ENCODE peak calls at places on chromosomes 5 and 9, in nine cellular contexts. Y is astrocyte of the cerebellum; F is PC-3; Q is CD8-positive, alpha-beta T cell; V is mammary epithelial cell; N is psoas muscle; P is neural crest cell; H is fibroblast of lung; A is B cell. G is an unnamed sample.

GRCh38 chr5:126641387-126641786 is 40.6 kb downstream of the PHAX start:
- DNase-seq in Y (no peak), F (no peak), Q (no peak), V (no peak), N (no peak), P (no peak), H (no peak), A (no peak), G (no peak)

GRCh38 chr9:130461218-130461630 is 16.5 kb downstream of the ASS1 start:
- DNase-seq in Y (no peak), F (peak), Q (peak), V (peak), N (peak), P (peak), H (peak), A (peak), G (peak)

GRCh38 chr5:169044982-169045381 is 256.0 kb downstream of the SLIT3 start:
- DNase-seq in Y (no peak), F (no peak), Q (no peak), V (no peak), N (no peak), P (no peak), H (no peak), A (no peak), G (no peak)

GRCh38 chr5:112848116-112848811 is 12.8 kb upstream of the SRP19 start:
- DNase-seq in Y (peak), F (peak), Q (no peak), V (peak), N (no peak), P (no peak), H (peak), A (peak), G (no peak)

GRCh38 chr5:21685536-21685935 is 1167.6 kb downstream of the CDH12 start:
- DNase-seq in Y (peak), F (peak), Q (no peak), V (peak), N (no peak), P (no peak), H (peak), A (no peak), G (no peak)

GRCh38 chr5:149240354-149240998 is 31.2 kb upstream of the AFAP1L1 start:
- DNase-seq in Y (no peak), F (no peak), Q (peak), V (no peak), N (no peak), P (no peak), H (no peak), A (no peak), G (no peak)

GRCh38 chr5:65981548-65981947 is 55.2 kb downstream of the ERBIN start:
- DNase-seq in Y (no peak), F (no peak), Q (no peak), V (no peak), N (no peak), P (no peak), H (no peak), A (no peak), G (no peak)

GRCh38 chr5:178449163-178450060 is 140.8 kb downstream of the COL23A1 start:
- DNase-seq in Y (no peak), F (no peak), Q (no peak), V (no peak), N (no peak), P (no peak), H (no peak), A (no peak), G (no peak)

GRCh38 chr9:84070590-84070989 is 90.0 kb downstream of the RMI1 start:
- DNase-seq in Y (no peak), F (no peak), Q (no peak), V (no peak), N (no peak), P (no peak), H (no peak), A (no peak), G (no peak)

GRCh38 chr5:143401846-143402463 is 1.5 kb downstream of the NR3C1 start:
- DNase-seq in Y (no peak), F (peak), Q (no peak), V (peak), N (no peak), P (no peak), H (peak), A (no peak), G (no peak)

GRCh38 chr9:12329623-12329985 is 363.6 kb upstream of the TYRP1 start:
- DNase-seq in Y (no peak), F (no peak), Q (no peak), V (no peak), N (no peak), P (no peak), H (no peak), A (no peak), G (no peak)

GRCh38 chr5:57066921-57067914 is 106.6 kb upstream of the GPBP1 start:
- DNase-seq in Y (no peak), F (no peak), Q (no peak), V (peak), N (no peak), P (no peak), H (peak), A (no peak), G (no peak)

GRCh38 chr5:73170522-73170921 is 2.5 kb upstream of the TMEM174 start:
- DNase-seq in Y (no peak), F (peak), Q (no peak), V (no peak), N (no peak), P (no peak), H (peak), A (no peak), G (no peak)
- TF ChIP-seq CTCF in Y (peak), F (peak), Q (no peak), V (peak), N (peak), P (peak), H (peak), A (no peak), G (no peak)

GRCh38 chr9:133276923-133277322 is 1.9 kb upstream of the ABO start:
- DNase-seq in Y (no peak), F (no peak), Q (no peak), V (no peak), N (no peak), P (no peak), H (no peak), A (no peak), G (no peak)

GRCh38 chr9:133276001-133276884 is 1.2 kb upstream of the ABO start:
- DNase-seq in Y (no peak), F (no peak), Q (no peak), V (no peak), N (no peak), P (no peak), H (no peak), A (no peak), G (no peak)

GRCh38 chr9:133274236-133275104 is 531 bp downstream of the ABO start:
- DNase-seq in Y (no peak), F (no peak), Q (no peak), V (no peak), N (no peak), P (no peak), H (no peak), A (no peak), G (no peak)

GRCh38 chr9:133273819-133274218 is 1.2 kb downstream of the ABO start:
- DNase-seq in Y (no peak), F (no peak), Q (no peak), V (no peak), N (no peak), P (no peak), H (no peak), A (no peak), G (no peak)

GRCh38 chr9:133275105-133276000 is at the start of gene ABO:
- DNase-seq in Y (no peak), F (no peak), Q (no peak), V (no peak), N (no peak), P (no peak), H (no peak), A (no peak), G (no peak)
- TF ChIP-seq CTCF in Y (no peak), F (no peak), Q (no peak), V (no peak), N (peak), P (no peak), H (no peak), A (no peak), G (no peak)

GRCh38 chr5:131164161-131164930 is 710 bp downstream of the HINT1 start:
- DNase-seq in Y (peak), F (peak), Q (peak), V (peak), N (peak), P (peak), H (peak), A (peak), G (peak)
- TF ChIP-seq CTCF in Y (no peak), F (no peak), Q (no peak), V (peak), N (no peak), P (no peak), H (no peak), A (peak), G (no peak)

GRCh38 chr9:72271617-72272478 is 93.2 kb downstream of the ZFAND5 start:
- DNase-seq in Y (peak), F (peak), Q (no peak), V (peak), N (no peak), P (peak), H (peak), A (peak), G (no peak)
- TF ChIP-seq CTCF in Y (peak), F (peak), Q (peak), V (peak), N (peak), P (peak), H (peak), A (peak), G (peak)

GRCh38 chr5:95283761-95284511 is 958 bp downstream of the MCTP1 start:
- DNase-seq in Y (no peak), F (peak), Q (no peak), V (peak), N (peak), P (peak), H (no peak), A (no peak), G (peak)
- TF ChIP-seq CTCF in Y (peak), F (peak), Q (no peak), V (peak), N (no peak), P (peak), H (peak), A (no peak), G (peak)

DNA sequence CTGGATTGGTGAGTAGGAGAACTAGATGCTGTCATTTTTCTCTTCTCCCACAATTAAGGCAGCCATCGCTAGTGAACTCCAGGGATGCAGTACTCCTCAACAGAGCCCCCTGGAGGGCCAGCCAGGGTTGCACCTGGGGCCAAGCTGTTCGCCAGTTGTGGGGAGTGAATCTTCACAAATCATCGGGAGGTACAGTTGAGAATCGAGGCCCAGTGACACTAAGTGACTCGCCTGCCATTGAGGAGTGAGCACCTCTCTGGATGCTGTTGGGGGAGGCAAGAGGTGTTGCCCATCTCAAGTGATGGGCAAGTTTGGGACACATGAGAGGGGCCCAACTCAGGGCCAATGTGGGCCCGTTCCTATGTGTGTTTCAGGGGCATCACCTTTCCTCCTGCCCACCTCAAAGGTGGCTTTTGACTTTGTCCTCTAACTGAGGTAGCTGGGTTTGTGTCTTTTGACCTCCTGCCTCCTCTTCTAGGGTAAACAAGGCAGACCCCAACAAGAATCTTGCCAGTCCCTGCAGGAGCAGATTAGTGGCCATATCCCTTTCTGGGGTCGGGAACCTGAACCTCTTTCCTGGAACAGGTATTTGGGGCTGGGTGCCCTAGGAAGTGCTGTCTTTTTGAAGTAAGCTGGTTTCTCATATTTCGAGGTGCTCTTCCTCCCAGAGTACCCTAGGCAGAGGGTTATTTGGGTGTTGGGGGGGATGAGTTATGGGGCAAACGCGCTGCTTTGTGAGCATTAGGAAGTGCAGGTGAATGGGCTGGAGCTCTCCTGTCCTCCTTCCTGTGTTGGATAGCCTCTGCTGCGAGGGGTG is 181.2 kb downstream of the MACROH2A1 start:
- DNase-seq in Y (no peak), F (no peak), Q (no peak), V (no peak), N (no peak), P (no peak), H (no peak), A (no peak), G (peak)
- TF ChIP-seq CTCF in Y (no peak), F (peak), Q (no peak), V (no peak), N (no peak), P (no peak), H (no peak), A (no peak), G (no peak)

DNA sequence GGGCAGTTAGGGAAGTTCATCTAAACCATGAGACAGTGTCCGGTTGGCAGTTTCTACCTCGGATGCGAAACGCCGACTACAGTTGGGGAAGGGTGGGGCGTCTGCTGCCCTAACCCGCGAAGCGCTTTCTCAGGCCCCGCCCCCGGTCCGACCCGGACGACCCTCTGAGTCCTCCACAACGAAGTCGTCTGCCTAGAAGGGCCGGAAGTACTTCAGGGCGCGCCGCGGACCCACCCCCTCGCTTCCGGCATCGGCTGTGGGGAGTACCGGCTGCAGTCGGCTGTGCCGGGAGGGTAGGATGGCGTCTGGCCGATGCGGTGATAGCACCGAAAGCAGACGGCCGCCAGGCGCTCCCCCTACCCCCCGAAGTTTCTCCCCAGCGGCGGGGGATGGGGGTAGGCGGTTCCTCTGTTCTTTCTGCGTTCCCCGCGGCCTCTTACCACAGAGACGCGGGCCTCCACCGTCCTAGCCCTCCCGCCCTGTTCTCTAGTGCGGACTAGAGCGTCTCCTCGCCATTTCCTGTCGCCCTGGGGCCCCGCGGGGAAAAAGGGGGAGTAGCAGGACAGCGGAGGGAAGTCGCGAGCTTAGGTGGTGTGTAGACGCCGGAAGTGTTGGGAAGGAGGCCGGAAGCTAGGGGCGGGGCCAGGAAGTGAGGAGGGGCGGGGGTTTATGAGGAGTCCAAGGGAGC is at the start of gene TRIM41:
- DNase-seq in Y (peak), F (peak), Q (peak), V (peak), N (peak), P (peak), H (peak), A (peak), G (peak)
- TF ChIP-seq CTCF in Y (peak), F (no peak), Q (no peak), V (peak), N (no peak), P (peak), H (peak), A (no peak), G (no peak)

G was measured in mesothelial cell of epicardium.